ENCODE peak calls at places on chromosomes 11 and 22, in nine cellular contexts. One of them, this sample, is unnamed.

GRCh38 chr11:40722179-40722795 is 737.2 kb downstream of the LRRC4C start:
- DNase-seq in Peyer's patch: no peak
- DNase-seq in H9: peak
- DNase-seq in lower lobe of right lung: no peak
- DNase-seq in BJ: no peak
- DNase-seq in fibroblast of mammary gland: peak
- DNase-seq in fibroblast of pulmonary artery: peak
- DNase-seq in prostate gland: no peak
- DNase-seq in heart left ventricle: no peak
- DNase-seq in this sample: peak

GRCh38 chr11:134679592-134679991 is 267.6 kb upstream of the B3GAT1 start:
- DNase-seq in Peyer's patch: no peak
- DNase-seq in fibroblast of mammary gland: no peak
- DNase-seq in heart left ventricle: no peak
- DNase-seq in fibroblast of pulmonary artery: no peak
- DNase-seq in lower lobe of right lung: no peak
- DNase-seq in prostate gland: no peak
- DNase-seq in BJ: no peak
- DNase-seq in H9: no peak
- DNase-seq in this sample: no peak

GRCh38 chr11:125701858-125702621 is 21.4 kb upstream of the ACRV1 start:
- DNase-seq in fibroblast of mammary gland: no peak
- DNase-seq in Peyer's patch: no peak
- DNase-seq in lower lobe of right lung: no peak
- DNase-seq in heart left ventricle: no peak
- DNase-seq in prostate gland: no peak
- DNase-seq in H9: peak
- DNase-seq in fibroblast of pulmonary artery: no peak
- DNase-seq in BJ: no peak
- DNase-seq in this sample: no peak

GRCh38 chr11:121153472-121153871 is 52.4 kb downstream of the TECTA start:
- DNase-seq in heart left ventricle: no peak
- DNase-seq in lower lobe of right lung: no peak
- DNase-seq in Peyer's patch: no peak
- DNase-seq in BJ: no peak
- DNase-seq in fibroblast of pulmonary artery: no peak
- DNase-seq in prostate gland: no peak
- DNase-seq in H9: no peak
- DNase-seq in fibroblast of mammary gland: no peak
- DNase-seq in this sample: no peak

GRCh38 chr11:118229274-118229847 is 4.5 kb upstream of the JAML start:
- DNase-seq in heart left ventricle: no peak
- DNase-seq in lower lobe of right lung: no peak
- DNase-seq in Peyer's patch: no peak
- DNase-seq in prostate gland: no peak
- DNase-seq in fibroblast of mammary gland: no peak
- DNase-seq in BJ: no peak
- DNase-seq in fibroblast of pulmonary artery: no peak
- DNase-seq in H9: no peak
- DNase-seq in this sample: no peak

GRCh38 chr11:72227316-72228228 is 3.0 kb downstream of the INPPL1 start:
- DNase-seq in fibroblast of pulmonary artery: no peak
- DNase-seq in heart left ventricle: no peak
- DNase-seq in Peyer's patch: peak
- DNase-seq in BJ: no peak
- DNase-seq in H9: peak
- DNase-seq in lower lobe of right lung: no peak
- DNase-seq in prostate gland: no peak
- DNase-seq in fibroblast of mammary gland: peak
- DNase-seq in this sample: no peak

GRCh38 chr11:34274712-34275398 is 83.0 kb downstream of the ABTB2 start:
- DNase-seq in heart left ventricle: peak
- DNase-seq in fibroblast of pulmonary artery: peak
- DNase-seq in fibroblast of mammary gland: peak
- DNase-seq in prostate gland: peak
- DNase-seq in lower lobe of right lung: peak
- DNase-seq in H9: no peak
- DNase-seq in Peyer's patch: peak
- DNase-seq in BJ: peak
- DNase-seq in this sample: no peak

GRCh38 chr22:37708580-37709444 is 12.0 kb downstream of the TRIOBP start:
- DNase-seq in lower lobe of right lung: peak
- DNase-seq in Peyer's patch: no peak
- DNase-seq in H9: no peak
- DNase-seq in prostate gland: no peak
- DNase-seq in heart left ventricle: peak
- DNase-seq in fibroblast of pulmonary artery: no peak
- DNase-seq in BJ: no peak
- DNase-seq in fibroblast of mammary gland: no peak
- DNase-seq in this sample: no peak

GRCh38 chr22:17191163-17191562 is 28.1 kb downstream of the ADA2 start:
- DNase-seq in lower lobe of right lung: no peak
- DNase-seq in BJ: peak
- DNase-seq in heart left ventricle: no peak
- DNase-seq in H9: no peak
- DNase-seq in fibroblast of mammary gland: peak
- DNase-seq in prostate gland: no peak
- DNase-seq in fibroblast of pulmonary artery: no peak
- DNase-seq in Peyer's patch: no peak
- DNase-seq in this sample: no peak

GRCh38 chr11:47907499-47907898 is 59.3 kb upstream of the NUP160 start:
- DNase-seq in BJ: no peak
- DNase-seq in lower lobe of right lung: no peak
- DNase-seq in Peyer's patch: no peak
- DNase-seq in prostate gland: no peak
- DNase-seq in fibroblast of pulmonary artery: peak
- DNase-seq in fibroblast of mammary gland: peak
- DNase-seq in heart left ventricle: no peak
- DNase-seq in H9: no peak
- DNase-seq in this sample: no peak

GRCh38 chr11:110711776-110712642 is at the start of gene ARHGAP20:
- DNase-seq in fibroblast of mammary gland: peak
- DNase-seq in H9: peak
- DNase-seq in lower lobe of right lung: peak
- DNase-seq in fibroblast of pulmonary artery: peak
- DNase-seq in Peyer's patch: peak
- DNase-seq in prostate gland: peak
- DNase-seq in heart left ventricle: peak
- DNase-seq in BJ: no peak
- DNase-seq in this sample: peak

GRCh38 chr22:25847451-25847850 is 105.5 kb downstream of the MYO18B start:
- DNase-seq in lower lobe of right lung: no peak
- DNase-seq in fibroblast of mammary gland: no peak
- DNase-seq in heart left ventricle: no peak
- DNase-seq in Peyer's patch: no peak
- DNase-seq in fibroblast of pulmonary artery: no peak
- DNase-seq in H9: no peak
- DNase-seq in prostate gland: no peak
- DNase-seq in BJ: no peak
- DNase-seq in this sample: no peak

GRCh38 chr11:27217948-27218410 is 145.0 kb downstream of the CCDC34 start:
- DNase-seq in H9: no peak
- DNase-seq in lower lobe of right lung: no peak
- DNase-seq in fibroblast of mammary gland: peak
- DNase-seq in BJ: peak
- DNase-seq in Peyer's patch: no peak
- DNase-seq in fibroblast of pulmonary artery: peak
- DNase-seq in prostate gland: no peak
- DNase-seq in heart left ventricle: no peak
- DNase-seq in this sample: no peak

GRCh38 chr11:72524711-72525110 is 90.4 kb upstream of the CLPB start:
- DNase-seq in Peyer's patch: no peak
- DNase-seq in lower lobe of right lung: no peak
- DNase-seq in fibroblast of pulmonary artery: peak
- DNase-seq in fibroblast of mammary gland: peak
- DNase-seq in prostate gland: no peak
- DNase-seq in heart left ventricle: no peak
- DNase-seq in BJ: no peak
- DNase-seq in H9: no peak
- DNase-seq in this sample: no peak

GRCh38 chr11:12433571-12434061 is 56.2 kb downstream of the PARVA start:
- DNase-seq in heart left ventricle: no peak
- DNase-seq in H9: no peak
- DNase-seq in prostate gland: no peak
- DNase-seq in lower lobe of right lung: no peak
- DNase-seq in fibroblast of pulmonary artery: peak
- DNase-seq in BJ: peak
- DNase-seq in fibroblast of mammary gland: peak
- DNase-seq in Peyer's patch: no peak
- DNase-seq in this sample: no peak

GRCh38 chr11:134261626-134262488 is 8.5 kb downstream of the ACAD8 start:
- DNase-seq in prostate gland: no peak
- DNase-seq in fibroblast of mammary gland: peak
- DNase-seq in Peyer's patch: no peak
- DNase-seq in H9: peak
- DNase-seq in BJ: no peak
- DNase-seq in fibroblast of pulmonary artery: peak
- DNase-seq in lower lobe of right lung: no peak
- DNase-seq in heart left ventricle: no peak
- DNase-seq in this sample: peak

GRCh38 chr22:35609761-35610160 is 7.4 kb downstream of the MB start:
- DNase-seq in fibroblast of mammary gland: no peak
- DNase-seq in BJ: no peak
- DNase-seq in H9: no peak
- DNase-seq in lower lobe of right lung: peak
- DNase-seq in heart left ventricle: no peak
- DNase-seq in fibroblast of pulmonary artery: no peak
- DNase-seq in prostate gland: no peak
- DNase-seq in Peyer's patch: no peak
- DNase-seq in this sample: no peak

GRCh38 chr11:80297808-80298460 is 857.1 kb upstream of the TENM4 start:
- DNase-seq in lower lobe of right lung: no peak
- DNase-seq in heart left ventricle: no peak
- DNase-seq in BJ: no peak
- DNase-seq in Peyer's patch: no peak
- DNase-seq in fibroblast of mammary gland: peak
- DNase-seq in fibroblast of pulmonary artery: peak
- DNase-seq in H9: no peak
- DNase-seq in prostate gland: no peak
- DNase-seq in this sample: no peak

GRCh38 chr11:62145261-62145871 is 21.6 kb downstream of the INCENP start:
- DNase-seq in prostate gland: no peak
- DNase-seq in fibroblast of pulmonary artery: no peak
- DNase-seq in lower lobe of right lung: peak
- DNase-seq in fibroblast of mammary gland: no peak
- DNase-seq in BJ: no peak
- DNase-seq in Peyer's patch: peak
- DNase-seq in H9: peak
- DNase-seq in heart left ventricle: no peak
- DNase-seq in this sample: no peak

GRCh38 chr11:62142043-62142375 is 18.2 kb downstream of the INCENP start:
- DNase-seq in BJ: no peak
- DNase-seq in lower lobe of right lung: no peak
- DNase-seq in fibroblast of mammary gland: no peak
- DNase-seq in Peyer's patch: peak
- DNase-seq in fibroblast of pulmonary artery: no peak
- DNase-seq in prostate gland: no peak
- DNase-seq in H9: no peak
- DNase-seq in heart left ventricle: no peak
- DNase-seq in this sample: no peak

GRCh38 chr11:62144641-62145255 is 20.9 kb downstream of the INCENP start:
- DNase-seq in Peyer's patch: peak
- DNase-seq in H9: peak
- DNase-seq in fibroblast of mammary gland: no peak
- DNase-seq in lower lobe of right lung: peak
- DNase-seq in BJ: no peak
- DNase-seq in heart left ventricle: no peak
- DNase-seq in fibroblast of pulmonary artery: no peak
- DNase-seq in prostate gland: no peak
- DNase-seq in this sample: no peak

GRCh38 chr11:62142921-62143320 is 19.1 kb downstream of the INCENP start:
- DNase-seq in lower lobe of right lung: peak
- DNase-seq in prostate gland: no peak
- DNase-seq in Peyer's patch: peak
- DNase-seq in fibroblast of pulmonary artery: no peak
- DNase-seq in fibroblast of mammary gland: no peak
- DNase-seq in BJ: no peak
- DNase-seq in H9: no peak
- DNase-seq in heart left ventricle: no peak
- DNase-seq in this sample: no peak

DNA sequence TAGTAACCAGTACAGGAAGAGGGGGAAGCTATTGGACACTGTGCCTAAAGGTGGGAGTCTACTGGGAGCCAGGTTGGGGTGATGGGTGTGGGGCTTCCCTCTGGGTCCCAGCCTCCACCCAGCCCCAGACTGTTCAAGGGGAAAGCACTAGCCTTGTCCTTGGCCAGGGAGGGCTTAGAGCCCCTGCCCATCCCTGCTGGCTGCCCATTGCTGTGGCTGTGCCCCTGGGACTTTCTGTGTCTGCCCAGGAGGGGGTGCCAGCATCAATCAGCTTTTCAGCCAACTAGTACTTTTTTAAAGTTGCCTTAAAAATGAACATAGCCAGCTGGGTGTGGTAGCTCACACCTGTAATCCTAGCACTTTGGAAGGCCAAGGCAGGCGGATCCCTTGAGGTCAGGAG is 19.9 kb downstream of the INCENP start:
- DNase-seq in fibroblast of pulmonary artery: no peak
- DNase-seq in fibroblast of mammary gland: no peak
- DNase-seq in H9: peak
- DNase-seq in Peyer's patch: peak
- DNase-seq in lower lobe of right lung: peak
- DNase-seq in heart left ventricle: no peak
- DNase-seq in prostate gland: no peak
- DNase-seq in BJ: no peak
- DNase-seq in this sample: no peak
- TF ChIP-seq CTCF in fibroblast of pulmonary artery: peak
- TF ChIP-seq CTCF in fibroblast of mammary gland: no peak
- TF ChIP-seq CTCF in H9: peak
- TF ChIP-seq CTCF in Peyer's patch: no peak
- TF ChIP-seq CTCF in lower lobe of right lung: no peak
- TF ChIP-seq CTCF in heart left ventricle: no peak
- TF ChIP-seq CTCF in prostate gland: no peak
- TF ChIP-seq CTCF in BJ: no peak
- TF ChIP-seq CTCF in this sample: no peak

GRCh38 chr11:129279326-129280026 is 87.4 kb upstream of the ARHGAP32 start:
- DNase-seq in fibroblast of pulmonary artery: peak
- DNase-seq in lower lobe of right lung: peak
- DNase-seq in fibroblast of mammary gland: peak
- DNase-seq in Peyer's patch: peak
- DNase-seq in BJ: no peak
- DNase-seq in heart left ventricle: peak
- DNase-seq in prostate gland: peak
- DNase-seq in H9: peak
- DNase-seq in this sample: peak
- TF ChIP-seq CTCF in fibroblast of pulmonary artery: no peak
- TF ChIP-seq CTCF in lower lobe of right lung: no peak
- TF ChIP-seq CTCF in fibroblast of mammary gland: no peak
- TF ChIP-seq CTCF in Peyer's patch: no peak
- TF ChIP-seq CTCF in BJ: no peak
- TF ChIP-seq CTCF in heart left ventricle: no peak
- TF ChIP-seq CTCF in prostate gland: no peak
- TF ChIP-seq CTCF in H9: no peak
- TF ChIP-seq CTCF in this sample: no peak

GRCh38 chr11:44565746-44566558 is 489 bp downstream of the CD82 start:
- DNase-seq in prostate gland: no peak
- DNase-seq in H9: peak
- DNase-seq in Peyer's patch: no peak
- DNase-seq in fibroblast of mammary gland: no peak
- DNase-seq in BJ: no peak
- DNase-seq in fibroblast of pulmonary artery: no peak
- DNase-seq in heart left ventricle: no peak
- DNase-seq in lower lobe of right lung: peak
- DNase-seq in this sample: no peak
- TF ChIP-seq CTCF in prostate gland: no peak
- TF ChIP-seq CTCF in H9: no peak
- TF ChIP-seq CTCF in Peyer's patch: no peak
- TF ChIP-seq CTCF in fibroblast of mammary gland: no peak
- TF ChIP-seq CTCF in BJ: no peak
- TF ChIP-seq CTCF in fibroblast of pulmonary artery: no peak
- TF ChIP-seq CTCF in heart left ventricle: no peak
- TF ChIP-seq CTCF in lower lobe of right lung: no peak
- TF ChIP-seq CTCF in this sample: no peak

GRCh38 chr11:35997908-35998307 is 54.0 kb downstream of the LDLRAD3 start:
- DNase-seq in H9: no peak
- DNase-seq in prostate gland: no peak
- DNase-seq in fibroblast of pulmonary artery: no peak
- DNase-seq in Peyer's patch: no peak
- DNase-seq in BJ: no peak
- DNase-seq in heart left ventricle: no peak
- DNase-seq in fibroblast of mammary gland: no peak
- DNase-seq in lower lobe of right lung: no peak
- DNase-seq in this sample: no peak
- TF ChIP-seq CTCF in H9: no peak
- TF ChIP-seq CTCF in prostate gland: no peak
- TF ChIP-seq CTCF in fibroblast of pulmonary artery: no peak
- TF ChIP-seq CTCF in Peyer's patch: no peak
- TF ChIP-seq CTCF in BJ: no peak
- TF ChIP-seq CTCF in heart left ventricle: no peak
- TF ChIP-seq CTCF in fibroblast of mammary gland: no peak
- TF ChIP-seq CTCF in lower lobe of right lung: no peak
- TF ChIP-seq CTCF in this sample: no peak

This sample was measured in nephron progenitor cell.